ENCODE peak calls at places on chromosomes 6 and 20, in four cellular contexts. U is K562, K is GM12878, V is HepG2. I is an unnamed sample.
A peak's percentile ranks its signal among the peaks of the same experiment; 100 is the strongest.

GRCh38 chr6:47360388-47360787 is 50.7 kb upstream of the TNFRSF21 start:
- DNase-seq in U (no peak), V (no peak), K (peak; percentile 4), I (no peak)

GRCh38 chr20:60007452-60007851 is 49.2 kb downstream of the CDH26 start:
- DNase-seq in V (no peak), K (no peak), U (no peak), I (no peak)

GRCh38 chr20:840858-841567 is 7.5 kb downstream of the FAM110A start:
- DNase-seq in K (no peak), V (peak; percentile 33), U (no peak), I (peak; percentile 70)

GRCh38 chr6:95599691-95600090 is 22.4 kb downstream of the MANEA start:
- DNase-seq in V (no peak), K (no peak), U (no peak), I (no peak)

GRCh38 chr20:24756292-24757025 is 192.6 kb upstream of the CST7 start:
- DNase-seq in V (no peak), U (no peak), K (no peak), I (no peak)

GRCh38 chr6:148076046-148076445 is 266.6 kb upstream of the SASH1 start:
- DNase-seq in V (no peak), K (no peak), U (no peak), I (no peak)

GRCh38 chr6:145257757-145258521 is 477.4 kb downstream of the EPM2A start:
- DNase-seq in K (no peak), V (no peak), U (no peak), I (no peak)

GRCh38 chr6:37675100-37675499 is 22.6 kb downstream of the MDGA1 start:
- DNase-seq in K (no peak), V (no peak), U (no peak), I (no peak)

GRCh38 chr20:57211949-57212889 is 54.2 kb downstream of the BMP7 start:
- DNase-seq in V (peak; percentile 18), K (no peak), U (no peak), I (peak; percentile 71)

GRCh38 chr20:32603046-32603726 is 18.1 kb upstream of the NOL4L start:
- DNase-seq in K (no peak), U (no peak), V (no peak), I (no peak)

GRCh38 chr20:35823937-35824336 is 52.1 kb downstream of the PHF20 start:
- DNase-seq in V (no peak), K (no peak), U (no peak), I (peak; percentile 59)

GRCh38 chr20:56816349-56816748 is 187.2 kb downstream of the TFAP2C start:
- DNase-seq in K (no peak), U (no peak), V (no peak), I (no peak)

DNA sequence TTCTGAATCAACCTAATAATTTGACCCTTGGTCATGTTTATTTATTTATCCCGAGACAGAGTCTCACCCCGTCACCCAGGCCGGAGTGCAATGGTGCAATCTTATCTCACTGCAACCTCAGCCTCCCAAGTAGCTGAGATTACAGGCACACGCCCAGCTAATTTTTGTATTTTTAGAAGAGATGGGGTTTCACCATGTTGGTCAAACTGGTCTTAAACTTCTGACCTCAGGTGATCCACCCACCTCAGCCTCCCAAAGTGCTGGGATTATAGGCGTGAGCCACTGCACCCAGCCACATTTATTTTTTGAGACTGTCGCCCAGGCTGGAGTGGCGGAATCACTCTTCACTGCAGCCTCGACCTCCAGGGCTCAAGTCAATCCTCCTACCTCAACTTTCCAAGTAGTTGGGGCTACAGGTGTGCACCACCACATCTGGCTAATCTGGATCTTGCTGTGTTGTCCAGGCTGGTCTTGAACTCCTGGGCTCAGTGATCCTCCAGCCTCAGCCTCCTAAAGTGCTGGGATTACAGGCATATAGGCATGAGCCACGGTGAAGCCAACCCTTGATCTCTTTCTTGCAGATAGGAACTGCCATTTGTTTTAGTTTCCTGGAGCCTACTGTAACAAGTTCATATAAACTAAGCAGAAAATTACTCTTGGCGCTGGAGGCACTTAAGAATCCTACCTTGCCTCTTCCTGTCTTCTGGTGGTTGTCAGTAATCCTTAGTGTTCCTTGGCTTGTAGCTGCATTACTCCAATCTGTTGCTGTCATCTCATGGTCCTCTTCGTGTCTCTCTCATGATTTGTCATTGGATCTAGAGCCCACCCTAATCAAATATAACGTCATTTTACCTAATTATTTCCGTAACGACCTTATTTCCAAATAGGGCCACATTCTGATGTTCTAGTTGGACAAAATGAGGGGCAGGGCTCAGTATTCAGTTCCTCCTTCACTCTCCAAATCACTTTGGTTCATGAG is 2.3 kb downstream of the RPS18 start:
- DNase-seq in K (no peak), U (no peak), V (no peak), I (no peak)
- H3K4me1 ChIP-seq in K (peaks cover 22% of the 10 kb centered on the region), U (peaks cover 34% of the 10 kb centered on the region), V (peaks cover 48% of the 10 kb centered on the region), I (peaks cover 50% of the 10 kb centered on the region)

GRCh38 chr6:25278914-25279747 is at the start of gene CARMIL1:
- DNase-seq in K (no peak), V (peak; percentile 54), U (peak; percentile 92), I (peak; percentile 90)

GRCh38 chr6:25279748-25280616 is 808 bp downstream of the CARMIL1 start:
- DNase-seq in K (no peak), V (peak; percentile 30), U (peak; percentile 15), I (peak; percentile 89)

GRCh38 chr6:25277857-25278256 is 1.3 kb upstream of the CARMIL1 start:
- DNase-seq in V (no peak), U (no peak), K (no peak), I (no peak)

GRCh38 chr6:25278557-25278913 is 639 bp upstream of the CARMIL1 start:
- DNase-seq in U (no peak), V (no peak), K (no peak), I (peak; percentile 60)

DNA sequence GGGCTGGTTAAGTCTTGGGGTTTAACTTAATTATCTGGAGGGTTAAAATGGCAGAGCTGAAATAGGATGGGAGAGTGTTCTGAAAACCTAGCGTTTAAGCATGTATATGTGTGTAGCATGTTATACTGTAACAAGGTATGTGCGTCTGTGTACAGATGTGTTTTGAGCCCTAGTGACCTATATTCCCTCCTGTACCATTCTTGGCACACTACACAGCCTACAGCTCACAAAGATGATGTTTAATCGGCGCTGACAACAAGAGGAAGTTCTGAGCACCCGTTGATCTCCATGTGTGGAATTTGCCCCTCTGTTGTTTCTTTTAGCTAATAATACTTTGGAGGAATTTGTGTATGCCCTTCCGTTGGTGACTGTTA is 1.4 kb downstream of the CARMIL1 start:
- DNase-seq in V (peak; percentile 45), K (no peak), U (no peak), I (peak; percentile 22)
- TF ChIP-seq JUNB in V (no peak), K (no peak), U (no peak), I (no peak)

GRCh38 chr6:1884313-1884712 is 274.6 kb downstream of the FOXC1 start:
- DNase-seq in U (no peak), K (no peak), V (no peak), I (no peak)
- H2AFZ ChIP-seq in U (no peak overlapping the region), K (no peak overlapping the region), V (no peak overlapping the region), I (no peak overlapping the region)

DNA sequence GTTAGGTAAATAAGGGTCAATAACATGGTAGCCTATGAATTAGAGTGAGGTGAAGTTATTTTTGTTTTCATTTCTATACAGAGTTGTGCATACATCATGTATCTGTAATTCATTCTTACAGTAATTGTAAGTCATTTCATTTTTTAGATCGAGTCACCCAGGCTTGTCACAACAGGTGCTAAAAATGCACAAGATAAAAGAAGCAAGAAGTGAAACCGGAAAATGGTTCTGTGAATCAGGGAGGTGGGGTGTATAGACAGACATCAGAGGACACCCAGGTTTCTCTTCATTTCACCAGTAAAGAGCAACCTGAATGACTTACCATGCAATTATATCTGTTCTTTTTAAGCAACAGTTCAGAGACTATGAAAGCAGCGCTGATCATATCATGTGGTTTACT is 27.6 kb upstream of the TBC1D7 start:
- DNase-seq in K (peak; percentile 92), V (no peak), U (no peak), I (no peak)
- H3K4me1 ChIP-seq in K (peaks cover 36% of the 10 kb centered on the region), V (peaks cover 12% of the 10 kb centered on the region), U (peaks cover 27% of the 10 kb centered on the region), I (peaks cover 40% of the 10 kb centered on the region)

DNA sequence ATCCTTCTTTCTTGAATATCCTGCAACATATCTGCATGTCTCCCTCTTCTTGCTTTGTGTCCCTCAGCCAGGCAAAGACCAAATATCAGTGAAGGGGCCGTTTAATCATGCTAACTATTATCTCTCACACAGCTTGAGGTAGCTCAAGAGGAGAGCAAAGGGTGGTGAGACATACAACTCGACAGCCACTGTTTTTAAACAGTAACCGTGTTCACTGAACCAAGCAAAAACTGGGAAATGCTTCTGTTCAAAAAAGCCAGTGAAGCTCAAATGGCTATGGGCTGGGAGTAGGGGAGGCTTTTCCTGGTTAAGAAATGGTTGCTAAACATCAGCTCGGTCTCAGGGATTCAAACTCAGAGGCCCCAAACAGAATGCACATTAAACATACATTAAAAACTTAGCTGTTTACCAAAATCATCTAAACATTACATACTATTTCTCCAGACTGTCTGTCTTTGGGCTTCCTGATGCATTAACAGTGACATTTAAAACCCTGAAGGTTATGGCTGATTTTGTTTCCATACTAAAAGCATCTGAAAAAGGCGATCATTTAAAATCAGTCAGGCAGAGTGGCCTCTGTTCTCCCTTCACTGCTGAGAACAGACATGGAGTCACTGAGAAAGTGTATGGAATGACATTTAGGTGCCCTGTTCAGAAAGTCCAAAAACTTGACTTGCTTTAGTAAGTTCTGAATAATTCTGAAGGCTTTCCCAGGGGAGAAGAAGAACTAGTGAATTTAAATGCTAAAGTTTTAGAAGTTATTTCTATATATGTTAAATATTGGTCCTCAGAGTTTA is 83.2 kb downstream of the MAP7 start:
- DNase-seq in K (no peak), V (no peak), U (no peak), I (no peak)
- TF ChIP-seq JUNB in K (no peak), V (no peak), U (no peak), I (no peak)

GRCh38 chr20:15847415-15847814 is 725.8 kb downstream of the KIF16B start:
- DNase-seq in V (no peak), U (no peak), K (no peak), I (no peak)

GRCh38 chr20:15849131-15849685 is 724.0 kb downstream of the KIF16B start:
- DNase-seq in U (no peak), V (no peak), K (no peak), I (peak; percentile 13)

GRCh38 chr20:15854871-15855270 is 718.4 kb downstream of the KIF16B start:
- DNase-seq in U (no peak), K (no peak), V (no peak), I (no peak)

GRCh38 chr20:15848126-15848525 is 725.1 kb downstream of the KIF16B start:
- DNase-seq in K (no peak), U (no peak), V (no peak), I (no peak)

GRCh38 chr20:15851576-15852075 is 721.6 kb downstream of the KIF16B start:
- DNase-seq in V (no peak), K (no peak), U (no peak), I (no peak)
- H2AFZ ChIP-seq in V (no peak overlapping the region), K (no peak overlapping the region), U (no peak overlapping the region), I (peak overlapping the region; percentile 63)

I was measured in GM23338.